ENCODE peak calls at places on chromosomes 3 and 15, in eight cellular contexts. F, D, L, I, V, Z, A and E are unnamed samples.
A peak's percentile ranks its signal among the peaks of the same experiment; 100 is the strongest.

GRCh38 chr15:70112018-70112395 is 14.3 kb upstream of the TLE3 start:
- DNase-seq in V (no peak), A (no peak), L (no peak), F (peak; percentile 34), Z (no peak), D (no peak), I (no peak), E (no peak)

GRCh38 chr15:34132881-34133280 is 31.0 kb downstream of the PGBD4 start:
- DNase-seq in A (no peak), D (no peak), I (no peak), Z (no peak), L (no peak), F (peak; percentile 45), V (no peak), E (no peak)

GRCh38 chr3:194711913-194712312 is 26.2 kb downstream of the FAM43A start:
- DNase-seq in I (no peak), Z (peak; percentile 32), A (no peak), D (no peak), L (no peak), F (peak; percentile 53), V (no peak), E (no peak)

GRCh38 chr3:83248454-83248853 is 1487.0 kb upstream of the GBE1 start:
- DNase-seq in Z (no peak), V (no peak), L (no peak), I (no peak), D (no peak), A (no peak), F (no peak), E (no peak)

GRCh38 chr15:29223640-29224039 is 46.0 kb downstream of the NSMCE3 start:
- DNase-seq in A (no peak), F (no peak), I (no peak), V (no peak), Z (no peak), D (no peak), L (no peak), E (no peak)

GRCh38 chr15:52291204-52291603 is 4.4 kb downstream of the MYO5C start:
- DNase-seq in V (no peak), I (no peak), L (no peak), A (no peak), Z (no peak), D (peak; percentile 50), F (no peak), E (no peak)

GRCh38 chr15:77412972-77413371 is 6.9 kb downstream of the PEAK1 start:
- DNase-seq in L (no peak), A (no peak), Z (no peak), D (no peak), V (no peak), F (no peak), I (no peak), E (no peak)

GRCh38 chr3:158097571-158098553 is 8.4 kb downstream of the SHOX2 start:
- DNase-seq in V (peak; percentile 39), D (peak; percentile 97), Z (peak; percentile 76), I (peak; percentile 82), A (peak; percentile 87), L (no peak), F (no peak), E (peak; percentile 91)

GRCh38 chr15:63858448-63858847 is 24.7 kb upstream of the HERC1 start:
- DNase-seq in D (no peak), F (no peak), I (no peak), V (no peak), A (no peak), Z (no peak), L (no peak), E (no peak)

GRCh38 chr3:34419801-34420200 is 621.4 kb downstream of the PDCD6IP start:
- DNase-seq in Z (no peak), V (no peak), D (peak; percentile 30), L (no peak), A (no peak), I (no peak), F (no peak), E (no peak)

GRCh38 chr3:197003461-197004385 is 25.9 kb downstream of the MELTF start:
- DNase-seq in L (no peak), D (peak; percentile 73), I (no peak), A (peak; percentile 55), F (peak; percentile 17), V (peak; percentile 13), Z (no peak), E (peak; percentile 43)

GRCh38 chr3:51646091-51646490 is 25.0 kb upstream of the TEX264 start:
- DNase-seq in Z (no peak), V (no peak), L (no peak), I (no peak), D (no peak), A (no peak), F (no peak), E (no peak)

GRCh38 chr3:98343647-98344507 is 9.8 kb upstream of the OR5K4 start:
- DNase-seq in L (peak; percentile 41), V (no peak), A (no peak), F (peak; percentile 17), D (peak; percentile 81), Z (peak; percentile 62), I (no peak), E (peak; percentile 47)

GRCh38 chr3:5160926-5161858 is 26.3 kb upstream of the EDEM1 start:
- DNase-seq in F (no peak), Z (no peak), V (no peak), L (no peak), A (no peak), D (no peak), I (no peak), E (no peak)

GRCh38 chr15:87941606-87942005 is 314.9 kb downstream of the NTRK3 start:
- DNase-seq in V (no peak), F (no peak), A (no peak), L (no peak), D (no peak), I (no peak), Z (no peak), E (no peak)

GRCh38 chr3:57787867-57788623 is 31.9 kb downstream of the SLMAP start:
- DNase-seq in V (no peak), D (peak; percentile 14), I (no peak), Z (no peak), F (no peak), A (no peak), L (no peak), E (no peak)

DNA sequence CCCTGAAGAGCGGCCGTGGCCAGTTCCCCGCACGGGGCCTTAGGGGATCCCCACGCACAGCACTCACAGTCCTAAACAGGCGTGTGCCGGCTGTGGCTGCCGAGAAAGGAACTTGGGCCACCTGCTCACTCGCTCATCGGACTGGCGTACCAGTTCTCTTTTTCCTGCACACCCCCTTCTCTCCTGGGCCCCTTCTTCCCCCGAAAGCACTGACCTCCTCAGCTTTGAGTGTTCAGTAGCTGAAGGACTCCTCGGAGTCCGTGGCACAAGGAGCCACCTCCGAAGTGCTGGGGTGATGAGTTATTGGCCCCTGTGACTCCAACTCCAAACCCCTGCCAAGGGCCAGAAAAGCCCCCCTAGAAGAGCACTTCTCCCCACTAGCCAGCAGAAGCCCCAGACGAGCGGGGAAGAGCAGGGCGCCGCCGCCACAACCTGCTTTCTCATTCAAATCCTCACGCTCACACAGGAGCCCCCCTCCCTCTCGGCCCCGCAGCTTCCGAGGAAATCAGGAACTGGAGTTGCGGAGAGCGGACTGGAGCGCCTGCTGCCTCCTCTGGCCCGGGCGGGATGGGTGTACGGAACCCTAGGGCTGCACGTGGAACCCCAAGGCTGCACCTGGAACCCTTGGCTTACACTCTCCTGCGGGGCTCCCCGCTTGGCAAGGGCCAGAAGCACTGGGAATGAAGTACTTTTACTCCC is at the start of gene PLCH1:
- DNase-seq in A (peak; percentile 88), D (no peak), V (peak; percentile 3), L (peak; percentile 90), Z (peak; percentile 73), F (peak; percentile 48), I (peak; percentile 83), E (peak; percentile 82)
- H3K9me3 ChIP-seq in A (no peaks in the 10 kb centered on the region), D (no peaks in the 10 kb centered on the region), V (no peaks in the 10 kb centered on the region), L (no peaks in the 10 kb centered on the region), Z (no peaks in the 10 kb centered on the region), F (no peaks in the 10 kb centered on the region), I (no peaks in the 10 kb centered on the region), E (no peaks in the 10 kb centered on the region)

GRCh38 chr3:114643342-114643741 is 349.5 kb downstream of the TIGIT start:
- DNase-seq in I (no peak), A (no peak), V (no peak), L (no peak), D (no peak), F (no peak), Z (no peak), E (no peak)

GRCh38 chr3:114649331-114649730 is 355.5 kb downstream of the TIGIT start:
- DNase-seq in I (no peak), Z (peak; percentile 69), V (no peak), F (no peak), A (no peak), L (no peak), D (no peak), E (no peak)

GRCh38 chr3:114644372-114644771 is 350.5 kb downstream of the TIGIT start:
- DNase-seq in A (no peak), V (no peak), D (no peak), L (no peak), F (no peak), Z (no peak), I (no peak), E (no peak)

GRCh38 chr3:114645392-114645791 is 351.6 kb downstream of the TIGIT start:
- DNase-seq in F (peak; percentile 46), I (no peak), Z (peak; percentile 1), V (no peak), A (no peak), D (no peak), L (no peak), E (no peak)

DNA sequence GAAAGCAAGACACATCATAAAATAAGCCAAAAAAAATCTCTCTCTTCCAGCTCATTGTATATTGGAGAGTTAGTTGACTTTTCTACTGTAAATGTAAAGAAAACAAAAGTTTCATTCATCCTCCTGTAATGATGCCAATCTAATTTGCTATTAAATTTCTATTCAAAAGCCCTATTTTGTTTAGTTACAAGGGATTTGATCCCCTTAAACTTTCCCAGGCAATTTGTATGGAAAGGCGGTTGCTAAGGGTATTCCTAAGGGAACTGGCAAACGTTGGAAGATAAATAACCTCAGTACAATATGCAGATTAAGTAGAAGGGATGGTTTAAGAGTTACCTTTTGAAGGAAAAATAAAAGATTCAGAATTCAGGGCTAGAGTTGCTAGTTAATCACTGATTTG is 352.7 kb downstream of the TIGIT start:
- DNase-seq in A (no peak), I (no peak), D (no peak), Z (no peak), L (no peak), F (no peak), V (no peak), E (no peak)
- TF ChIP-seq CTCF in A (no peak), I (no peak), D (no peak), Z (no peak), L (no peak), F (no peak), V (no peak), E (no peak)

GRCh38 chr15:75131269-75131643 is 70.4 kb upstream of the C15orf39 start:
- DNase-seq in Z (no peak), L (no peak), A (no peak), D (no peak), I (no peak), F (peak; percentile 8), V (no peak), E (no peak)
- H3K9me3 ChIP-seq in Z (no peaks in the 10 kb centered on the region), L (no peaks in the 10 kb centered on the region), A (no peaks in the 10 kb centered on the region), D (no peaks in the 10 kb centered on the region), I (no peaks in the 10 kb centered on the region), F (no peaks in the 10 kb centered on the region), V (no peaks in the 10 kb centered on the region), E (no peaks in the 10 kb centered on the region)

DNA sequence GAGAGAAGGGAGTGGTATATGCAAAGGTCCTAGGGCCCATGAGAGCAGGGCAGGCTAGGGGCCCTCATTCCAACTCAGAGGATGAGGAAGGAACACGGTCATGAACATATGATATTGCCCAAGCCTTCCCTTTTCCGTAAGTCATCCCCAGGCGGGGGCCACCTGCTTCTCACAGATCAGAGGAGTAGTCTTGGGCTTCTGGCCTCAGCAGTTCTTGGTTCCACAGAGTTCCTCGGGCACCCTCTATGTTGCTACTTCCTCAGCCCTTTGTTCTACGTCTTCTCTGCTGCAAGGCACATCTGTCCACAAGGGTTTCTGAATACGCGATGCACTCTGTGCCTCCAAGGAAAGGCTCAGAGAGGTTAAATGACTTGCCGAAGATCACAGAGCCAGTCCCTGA is 25.3 kb downstream of the EPHB3 start:
- DNase-seq in L (no peak), D (no peak), F (no peak), V (no peak), A (no peak), I (no peak), Z (no peak), E (no peak)
- TF ChIP-seq CTCF in L (no peak), D (no peak), F (no peak), V (no peak), A (no peak), I (no peak), Z (no peak), E (no peak)